ENCODE peak calls at places on chromosomes 16 and 17, in four cellular contexts. W is GM23248, K is A673, Y is GM23338. T is an unnamed sample. For H3K4me1, the result is how much of the 10 kb centered on the place peaks cover.

GRCh38 chr17:78879679-78880186 is 23.3 kb downstream of the CEP295NL start:
- DNase-seq in Y (no peak), K (peak), W (peak), T (peak)

GRCh38 chr17:76556759-76557367 is 17.0 kb downstream of the PRCD start:
- DNase-seq in Y (peak), W (peak), K (peak), T (peak)

GRCh38 chr17:81923302-81924260 is 4.0 kb downstream of the MAFG start:
- DNase-seq in W (peak), K (peak), Y (peak), T (peak)

GRCh38 chr17:13587487-13588338 is 14.0 kb downstream of the HS3ST3A1 start:
- DNase-seq in K (no peak), W (peak), Y (no peak), T (no peak)

GRCh38 chr16:30526137-30526822 is at the start of gene ZNF768:
- DNase-seq in Y (peak), W (peak), K (peak), T (peak)

GRCh38 chr16:13036600-13036999 is 135.2 kb downstream of the SHISA9 start:
- DNase-seq in Y (peak), W (peak), K (peak), T (peak)

GRCh38 chr16:50121721-50122445 is 31.2 kb upstream of the TENT4B start:
- DNase-seq in Y (peak), W (no peak), K (no peak), T (no peak)

GRCh38 chr16:84194470-84195200 is 3.7 kb downstream of the ADAD2 start:
- DNase-seq in K (no peak), Y (no peak), W (no peak), T (no peak)

GRCh38 chr17:67390006-67390645 is 13.0 kb downstream of the PITPNC1 start:
- DNase-seq in Y (no peak), W (no peak), K (no peak), T (no peak)

GRCh38 chr17:8382052-8382879 is 727 bp downstream of the RPL26 start:
- DNase-seq in Y (no peak), K (no peak), W (peak), T (peak)

GRCh38 chr17:7589204-7589868 is 558 bp downstream of the SOX15 start:
- DNase-seq in Y (peak), W (peak), K (peak), T (peak)

GRCh38 chr17:57399690-57400089 is 143.4 kb downstream of the MSI2 start:
- DNase-seq in W (no peak), K (no peak), Y (no peak), T (no peak)

GRCh38 chr16:48184681-48185080 is 28.9 kb upstream of the ABCC12 start:
- DNase-seq in K (no peak), Y (no peak), W (no peak), T (peak)

GRCh38 chr17:81814748-81815645 is 11.0 kb downstream of the GCGR start:
- DNase-seq in K (no peak), Y (no peak), W (no peak), T (no peak)

GRCh38 chr17:8746501-8747236 is 2.0 kb upstream of the CCDC42 start:
- DNase-seq in W (no peak), Y (no peak), K (no peak), T (peak)

GRCh38 chr16:77920984-77921383 is 101.4 kb upstream of the CLEC3A start:
- DNase-seq in K (no peak), Y (no peak), W (no peak), T (no peak)

GRCh38 chr17:79365361-79365760 is 245.5 kb downstream of the RBFOX3 start:
- DNase-seq in Y (no peak), K (no peak), W (no peak), T (no peak)

GRCh38 chr16:86823125-86823524 is 244.8 kb downstream of the FOXL1 start:
- DNase-seq in Y (no peak), W (no peak), K (no peak), T (no peak)
- H3K4me1 ChIP-seq in Y (under half), W (under half), K (under half), T (under half)

GRCh38 chr16:425082-425718 is at the start of gene RAB11FIP3:
- DNase-seq in W (peak), Y (peak), K (peak), T (peak)
- TF ChIP-seq EZH2 in W (no peak), Y (no peak), K (no peak), T (no peak)

DNA sequence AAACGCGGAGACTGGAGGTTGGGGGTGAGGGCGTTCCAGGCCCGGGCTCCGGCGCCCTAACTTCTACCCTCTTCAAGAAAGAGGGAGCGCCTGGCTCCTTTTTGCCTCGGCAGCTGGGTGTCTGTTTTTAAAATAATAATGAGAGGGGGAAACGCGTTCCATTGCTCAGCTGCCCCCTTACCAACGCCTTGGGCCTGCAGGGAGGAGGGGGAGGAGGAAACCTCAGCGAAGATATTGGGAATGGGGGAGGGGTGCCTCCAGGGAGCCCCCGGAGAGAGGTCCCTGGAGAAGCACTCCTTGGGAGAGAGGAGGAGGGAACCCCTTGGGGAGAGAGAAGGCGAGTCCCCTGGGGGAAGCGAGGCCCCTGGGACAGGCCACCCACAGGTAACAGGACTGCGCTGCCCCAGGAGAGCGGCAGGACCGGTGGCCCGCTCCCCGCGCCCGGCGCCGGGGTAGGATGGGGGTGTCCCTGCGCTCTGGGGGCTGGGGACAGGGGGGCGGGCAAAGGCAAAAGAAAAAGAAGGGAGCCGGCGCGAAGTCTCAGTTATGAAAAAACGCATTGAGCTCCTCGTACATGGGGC is 2.7 kb downstream of the NEUROD2 start:
- DNase-seq in K (no peak), W (no peak), Y (peak), T (no peak)
- H3K4me1 ChIP-seq in K (under half), W (under half), Y (half or more), T (under half)

DNA sequence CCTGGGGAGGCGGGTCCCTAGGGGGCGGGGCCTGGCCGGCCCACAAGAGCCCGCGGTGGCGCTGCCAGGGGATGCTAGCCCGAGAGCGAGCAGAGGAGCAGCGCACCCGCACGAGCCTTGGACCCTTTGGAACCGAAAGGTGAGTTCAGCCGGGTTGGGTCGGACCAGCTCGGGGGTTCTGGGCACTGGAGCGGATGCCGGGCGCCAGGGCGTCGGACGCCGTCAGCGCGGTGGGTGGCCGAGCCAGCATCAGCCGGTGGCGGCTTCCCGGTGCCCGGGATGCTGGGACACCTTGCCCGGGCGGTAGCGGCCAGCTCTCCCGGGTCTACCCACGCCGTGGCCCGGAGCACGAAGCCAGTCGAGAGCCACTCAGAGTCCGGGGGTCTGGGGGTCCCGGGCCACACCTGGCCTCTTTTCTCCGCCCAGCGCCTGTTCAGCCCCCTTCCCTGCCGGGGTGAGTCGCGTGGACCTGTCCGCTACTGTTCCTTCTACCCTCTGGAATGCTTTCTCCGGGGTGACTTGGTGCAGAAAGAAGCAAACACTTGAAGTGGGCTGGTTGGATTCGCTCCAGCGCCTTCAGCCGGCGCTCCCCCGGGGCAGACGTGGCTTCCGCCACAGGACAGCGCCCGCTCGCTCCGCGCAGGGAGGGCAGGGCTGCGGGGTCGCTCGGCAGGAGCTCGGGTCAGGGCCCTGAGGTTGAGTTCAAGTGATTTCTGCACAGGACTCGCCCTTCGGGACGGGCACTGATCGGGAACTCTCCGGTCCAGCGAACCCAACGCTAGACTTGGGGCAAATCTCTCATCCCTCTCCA is at the start of gene SCNN1G:
- DNase-seq in Y (peak), W (peak), K (peak), T (peak)
- TF ChIP-seq EZH2 in Y (no peak), W (peak), K (no peak), T (no peak)

GRCh38 chr17:2084129-2084765 is 29.3 kb downstream of the HIC1 start:
- DNase-seq in Y (no peak), K (no peak), W (peak), T (peak)
- H3K4me1 ChIP-seq in Y (under half), K (under half), W (half or more), T (under half)